ENCODE peak calls at places on chromosomes 12 and 14, in seven cellular contexts. D is A549, W is heart left ventricle, M is ovary, B is right lobe of liver, E is adrenal gland, C is IMR-90. G is an unnamed sample.

GRCh38 chr14:94768521-94769412 is 1.1 kb downstream of the GSC start:
- DNase-seq in D (no peak), W (no peak), M (peak), B (no peak), E (no peak), C (no peak), G (no peak)

GRCh38 chr14:23727566-23728335 is 91.6 kb downstream of the DHRS2 start:
- DNase-seq in D (peak), W (no peak), M (no peak), B (no peak), E (peak), C (peak), G (peak)

GRCh38 chr12:84056-84455 is 17.5 kb downstream of the IQSEC3 start:
- DNase-seq in D (no peak), W (no peak), M (no peak), B (no peak), E (no peak), C (no peak), G (no peak)

GRCh38 chr12:47039079-47039478 is 40.3 kb upstream of the PCED1B start:
- DNase-seq in D (no peak), W (no peak), M (no peak), B (no peak), E (no peak), C (no peak), G (no peak)

GRCh38 chr14:21385170-21385904 is 1.5 kb upstream of the SUPT16H start:
- DNase-seq in D (no peak), W (no peak), M (no peak), B (no peak), E (no peak), C (no peak), G (peak)

GRCh38 chr14:87678624-87679023 is 314.4 kb downstream of the GALC start:
- DNase-seq in D (no peak), W (no peak), M (no peak), B (no peak), E (no peak), C (no peak), G (no peak)

GRCh38 chr12:43551971-43552559 is at the start of gene ADAMTS20:
- DNase-seq in D (no peak), W (no peak), M (no peak), B (no peak), E (no peak), C (peak), G (no peak)

GRCh38 chr12:100329800-100330199 is 27.1 kb upstream of the SLC17A8 start:
- DNase-seq in D (no peak), W (no peak), M (no peak), B (no peak), E (no peak), C (no peak), G (no peak)

GRCh38 chr14:104186575-104186974 is 48.2 kb downstream of the KIF26A start:
- DNase-seq in D (no peak), W (no peak), M (no peak), B (no peak), E (no peak), C (no peak), G (no peak)

GRCh38 chr12:16150290-16150689 is 127.2 kb downstream of the SLC15A5 start:
- DNase-seq in D (no peak), W (no peak), M (no peak), B (no peak), E (no peak), C (no peak), G (no peak)

GRCh38 chr12:90936230-90937005 is 18.6 kb downstream of the CCER1 start:
- DNase-seq in D (no peak), W (no peak), M (no peak), B (no peak), E (no peak), C (no peak), G (no peak)

GRCh38 chr14:29925106-29925722 is 2.4 kb downstream of the PRKD1 start:
- DNase-seq in D (no peak), W (no peak), M (no peak), B (no peak), E (no peak), C (peak), G (no peak)

GRCh38 chr12:29640589-29641345 is 143.0 kb downstream of the TMTC1 start:
- DNase-seq in D (no peak), W (peak), M (peak), B (peak), E (no peak), C (peak), G (no peak)

DNA sequence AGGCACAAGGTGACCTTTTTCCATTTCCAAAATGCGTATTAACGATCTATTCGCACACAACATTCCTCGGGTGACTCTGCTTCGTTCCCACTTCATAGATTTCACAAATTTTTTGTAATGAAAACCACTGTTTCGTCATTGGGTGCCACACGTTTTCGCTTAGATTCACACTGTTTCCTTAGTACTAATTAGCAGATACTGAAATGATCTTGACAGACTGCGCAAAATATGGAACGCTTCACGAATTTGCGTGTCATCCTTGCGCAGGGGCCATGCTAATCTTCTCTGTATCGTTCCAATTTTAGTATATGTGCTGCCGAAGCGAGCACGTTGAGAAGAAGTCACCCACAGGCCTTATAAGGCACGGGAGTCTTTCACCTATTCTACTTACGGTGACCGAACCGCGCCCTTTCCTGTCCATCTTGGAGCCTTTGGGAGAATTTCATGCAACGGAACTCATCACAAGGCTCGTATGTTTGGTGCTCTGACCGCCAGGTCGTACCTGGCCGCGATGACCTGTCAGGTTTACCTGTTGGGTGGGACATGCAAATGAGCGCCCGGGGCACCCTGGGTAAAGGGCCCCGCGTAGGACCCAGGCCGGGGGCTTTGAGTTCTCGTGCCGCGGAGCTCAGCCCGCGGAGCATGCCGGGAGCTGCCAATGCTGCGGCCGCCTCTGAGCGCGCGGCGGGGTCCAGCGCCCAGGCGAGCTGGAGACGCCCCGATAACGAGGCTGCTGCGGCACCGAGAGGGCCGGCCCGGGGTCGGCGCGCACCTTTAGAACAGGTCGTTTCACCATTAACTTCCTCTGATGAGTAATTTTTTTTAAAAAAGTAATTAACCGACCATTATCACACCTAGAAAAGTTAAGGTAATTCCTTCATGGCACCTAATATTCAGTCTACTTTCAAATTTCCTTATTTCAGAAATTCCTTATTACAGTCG is at the start of gene RNU6-8:
- DNase-seq in D (peak), W (peak), M (peak), B (peak), E (peak), C (peak), G (peak)
- TF ChIP-seq POLR2A in D (peak), W (no peak), M (peak), B (peak), E (peak), C (no peak), G (no peak)

DNA sequence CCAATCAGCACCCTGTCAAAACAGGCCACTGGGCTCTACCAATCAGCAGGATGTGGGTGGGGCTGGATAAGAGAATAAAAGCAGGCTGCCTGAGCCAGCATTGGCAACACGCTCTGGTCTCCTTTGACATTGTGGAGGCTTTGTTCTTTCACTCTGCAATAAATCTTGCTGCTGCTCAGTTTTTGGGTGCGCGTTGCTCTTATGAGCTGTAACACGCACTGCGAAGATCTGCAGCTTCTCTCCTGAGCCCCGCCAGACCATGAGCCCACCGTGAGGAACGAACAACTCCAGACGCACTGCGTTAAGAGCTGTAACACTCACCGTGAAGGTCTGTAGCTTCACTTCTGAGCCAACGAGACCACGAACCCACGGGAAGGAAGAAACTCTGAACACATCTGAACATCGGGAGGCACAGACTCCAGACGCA is 8.4 kb upstream of the PIANP start:
- DNase-seq in D (no peak), W (no peak), M (no peak), B (no peak), E (no peak), C (no peak), G (no peak)
- TF ChIP-seq POLR2A in D (no peak), W (no peak), M (no peak), B (no peak), E (no peak), C (no peak), G (no peak)

GRCh38 chr14:60734465-60735242 is at the start of gene MNAT1:
- DNase-seq in D (peak), W (peak), M (peak), B (peak), E (peak), C (peak), G (no peak)
- TF ChIP-seq POLR2A in D (peak), W (no peak), M (peak), B (peak), E (peak), C (peak), G (peak)

GRCh38 chr12:56078931-56079728 is 835 bp upstream of the ERBB3 start:
- DNase-seq in D (peak), W (peak), M (peak), B (peak), E (peak), C (peak), G (peak)
- TF ChIP-seq POLR2A in D (peak), W (no peak), M (no peak), B (peak), E (peak), C (no peak), G (no peak)

GRCh38 chr12:31323466-31324115 is 2.4 kb downstream of the SINHCAF start:
- DNase-seq in D (peak), W (peak), M (peak), B (peak), E (peak), C (no peak), G (peak)
- TF ChIP-seq POLR2A in D (no peak), W (no peak), M (no peak), B (no peak), E (no peak), C (no peak), G (no peak)

DNA sequence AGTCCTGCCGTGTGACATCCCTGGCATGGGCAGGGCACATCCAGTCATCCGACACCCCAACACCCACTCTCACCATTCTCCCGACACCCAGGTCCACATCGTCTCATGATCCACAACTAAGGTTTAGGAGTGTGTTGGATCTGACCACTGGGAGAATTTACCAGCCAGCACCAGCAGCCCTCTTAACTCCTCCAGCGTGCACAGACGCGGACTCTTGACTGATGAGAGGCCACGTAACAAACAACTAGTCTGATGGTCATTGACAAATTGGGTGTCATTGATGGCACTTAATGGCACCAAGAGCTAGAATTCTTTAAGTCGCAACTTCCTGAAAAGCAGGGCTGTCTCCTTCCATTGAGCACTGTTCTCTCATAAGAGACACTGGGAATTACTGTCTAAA is 203.0 kb upstream of the SFSWAP start:
- DNase-seq in D (no peak), W (no peak), M (no peak), B (no peak), E (no peak), C (no peak), G (no peak)
- TF ChIP-seq POLR2A in D (no peak), W (no peak), M (no peak), B (no peak), E (no peak), C (no peak), G (no peak)

GRCh38 chr12:110537605-110538409 is 35.7 kb downstream of the RAD9B start:
- DNase-seq in D (no peak), W (peak), M (no peak), B (peak), E (peak), C (no peak), G (no peak)
- TF ChIP-seq POLR2A in D (no peak), W (no peak), M (no peak), B (peak), E (peak), C (no peak), G (no peak)

DNA sequence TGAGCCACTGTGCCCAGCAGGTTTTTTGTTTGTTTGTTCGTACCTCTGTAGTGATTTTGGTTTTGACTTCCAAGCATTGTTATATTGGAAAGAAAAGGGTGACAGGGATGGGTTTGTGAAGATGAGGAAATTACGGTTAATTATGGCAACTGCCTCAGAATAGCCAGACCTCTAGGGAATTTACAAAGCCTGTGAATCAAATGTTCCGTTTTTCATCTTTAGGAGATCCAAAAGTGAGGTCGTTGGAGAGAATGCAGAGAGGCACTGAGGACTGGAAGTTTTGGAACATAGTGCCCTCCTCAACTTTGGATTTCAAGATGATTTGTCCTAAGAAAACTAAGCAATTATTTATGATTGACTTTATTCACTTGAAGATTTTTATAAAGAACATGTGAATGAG is 54.5 kb upstream of the EVL start:
- DNase-seq in D (no peak), W (no peak), M (no peak), B (no peak), E (no peak), C (no peak), G (no peak)
- TF ChIP-seq POLR2A in D (no peak), W (no peak), M (no peak), B (no peak), E (no peak), C (no peak), G (no peak)

GRCh38 chr12:109994262-109995175 is 1.6 kb downstream of the GIT2 start:
- DNase-seq in D (no peak), W (no peak), M (no peak), B (no peak), E (no peak), C (no peak), G (no peak)

GRCh38 chr12:109991586-109991985 is 4.6 kb downstream of the GIT2 start:
- DNase-seq in D (no peak), W (no peak), M (no peak), B (no peak), E (no peak), C (no peak), G (no peak)

GRCh38 chr12:109995703-109996482 is at the start of gene GIT2:
- DNase-seq in D (peak), W (peak), M (peak), B (peak), E (peak), C (peak), G (peak)

GRCh38 chr12:109995366-109995702 is 834 bp downstream of the GIT2 start:
- DNase-seq in D (no peak), W (no peak), M (no peak), B (no peak), E (peak), C (no peak), G (no peak)

GRCh38 chr12:109993091-109993490 is 3.1 kb downstream of the GIT2 start:
- DNase-seq in D (no peak), W (no peak), M (no peak), B (no peak), E (no peak), C (no peak), G (no peak)
- TF ChIP-seq POLR2A in D (no peak), W (no peak), M (no peak), B (no peak), E (no peak), C (no peak), G (no peak)

GRCh38 chr12:110670161-110670701 is 18.7 kb downstream of the HVCN1 start:
- DNase-seq in D (no peak), W (no peak), M (no peak), B (no peak), E (no peak), C (no peak), G (no peak)

GRCh38 chr12:110668480-110669192 is 20.3 kb downstream of the HVCN1 start:
- DNase-seq in D (no peak), W (no peak), M (no peak), B (no peak), E (no peak), C (no peak), G (no peak)

GRCh38 chr12:110666892-110667291 is 22.0 kb downstream of the HVCN1 start:
- DNase-seq in D (no peak), W (no peak), M (no peak), B (no peak), E (no peak), C (no peak), G (no peak)

GRCh38 chr12:110667671-110668070 is 21.2 kb downstream of the HVCN1 start:
- DNase-seq in D (no peak), W (no peak), M (no peak), B (no peak), E (no peak), C (no peak), G (no peak)

GRCh38 chr12:110669193-110669502 is 19.8 kb downstream of the HVCN1 start:
- DNase-seq in D (no peak), W (no peak), M (no peak), B (no peak), E (no peak), C (no peak), G (no peak)
- TF ChIP-seq POLR2A in D (no peak), W (no peak), M (no peak), B (no peak), E (no peak), C (no peak), G (no peak)